ENCODE peak calls at places on chromosomes 6 and 20, in four cellular contexts. C, S, R and A are unnamed samples.
A peak's percentile ranks its signal among the peaks of the same experiment; 100 is the strongest.

GRCh38 chr6:37705239-37706051 is 7.8 kb upstream of the MDGA1 start:
- DNase-seq in C (peak; percentile 80), S (peak; percentile 76), R (peak; percentile 90), A (peak; percentile 93)

GRCh38 chr20:6838181-6838826 is 70.8 kb downstream of the BMP2 start:
- DNase-seq in C (no peak), S (no peak), R (no peak), A (no peak)

GRCh38 chr6:157867155-157867559 is 44.1 kb downstream of the SNX9 start:
- DNase-seq in C (no peak), S (no peak), R (no peak), A (peak; percentile 58)

GRCh38 chr6:67888886-67889681 is 746.0 kb upstream of the ADGRB3 start:
- DNase-seq in C (no peak), S (no peak), R (no peak), A (no peak)

GRCh38 chr6:123777554-123777953 is 26.1 kb upstream of the NKAIN2 start:
- DNase-seq in C (no peak), S (no peak), R (no peak), A (no peak)

GRCh38 chr6:2020909-2021308 is 224.5 kb downstream of the GMDS start:
- DNase-seq in C (no peak), S (no peak), R (no peak), A (peak; percentile 23)

GRCh38 chr6:72132425-72132824 is 246.1 kb downstream of the RIMS1 start:
- DNase-seq in C (no peak), S (no peak), R (no peak), A (no peak)

GRCh38 chr6:98942263-98942803 is 5.4 kb downstream of the FBXL4 start:
- DNase-seq in C (no peak), S (no peak), R (no peak), A (no peak)

GRCh38 chr6:12637960-12638641 is 78.5 kb upstream of the PHACTR1 start:
- DNase-seq in C (peak; percentile 57), S (peak; percentile 60), R (no peak), A (peak; percentile 64)